ENCODE peak calls at places on chromosomes 16 and 17, in seven cellular contexts. C is AG04450; K is fibroblast of pulmonary artery; E is HL-60; R is A549; T is PC-9; V is CD4-positive, CD25-positive, alpha-beta regulatory T cell. A is an unnamed sample.

GRCh38 chr16:30458561-30459394 is 13.1 kb upstream of the SEPHS2 start:
- DNase-seq in K (no peak), E (peak; percentile 99), C (no peak), V (peak; percentile 96), T (no peak), R (no peak), A (no peak)

GRCh38 chr16:10744370-10745030 is 858 bp downstream of the NUBP1 start:
- DNase-seq in C (no peak), K (no peak), R (no peak), T (no peak), E (no peak), V (no peak), A (no peak)

GRCh38 chr17:78748730-78749317 is 33.2 kb downstream of the CYTH1 start:
- DNase-seq in E (peak; percentile 94), C (no peak), V (peak; percentile 98), K (peak; percentile 45), R (no peak), T (no peak), A (peak; percentile 69)

GRCh38 chr17:50719144-50719923 is at the start of gene LUC7L3:
- DNase-seq in K (peak; percentile 95), V (peak; percentile 96), T (peak; percentile 94), C (peak; percentile 78), E (peak; percentile 92), R (peak; percentile 98), A (peak; percentile 87)

GRCh38 chr17:79865351-79866210 is 26.3 kb upstream of the CBX4 start:
- DNase-seq in T (no peak), V (peak; percentile 15), R (no peak), C (no peak), E (no peak), K (no peak), A (no peak)

GRCh38 chr17:32861979-32862378 is 14.9 kb downstream of the MYO1D start:
- DNase-seq in C (no peak), V (no peak), K (no peak), E (no peak), T (no peak), R (no peak), A (no peak)

GRCh38 chr16:58269526-58269925 is 25.3 kb downstream of the PRSS54 start:
- DNase-seq in T (no peak), C (no peak), R (no peak), V (no peak), E (no peak), K (no peak), A (no peak)

GRCh38 chr16:84482001-84482891 is 22.2 kb downstream of the MEAK7 start:
- DNase-seq in C (no peak), V (no peak), K (no peak), T (no peak), R (no peak), E (peak; percentile 0), A (no peak)

GRCh38 chr17:57257911-57258885 is 1.9 kb downstream of the MSI2 start:
- DNase-seq in R (no peak), E (no peak), C (no peak), V (peak; percentile 20), K (peak; percentile 44), T (no peak), A (no peak)

GRCh38 chr17:27455914-27456680 is at the start of gene KSR1:
- DNase-seq in V (peak; percentile 89), R (peak; percentile 82), C (no peak), K (peak; percentile 74), T (peak; percentile 83), E (peak; percentile 74), A (peak; percentile 61)

GRCh38 chr17:81401727-81402529 is 6.7 kb downstream of the BAHCC1 start:
- DNase-seq in C (no peak), T (no peak), V (no peak), K (peak; percentile 58), E (peak; percentile 80), R (peak; percentile 81), A (no peak)

GRCh38 chr16:1612320-1613111 is at the start of gene CRAMP1:
- DNase-seq in R (peak; percentile 27), V (peak; percentile 13), T (no peak), C (no peak), E (peak; percentile 26), K (no peak), A (no peak)

GRCh38 chr16:87310610-87311009 is 6.6 kb downstream of the C16orf95 start:
- DNase-seq in R (no peak), K (no peak), E (no peak), V (no peak), T (no peak), C (no peak), A (no peak)

GRCh38 chr16:53478965-53479364 is 24.0 kb downstream of the AKTIP start:
- DNase-seq in R (no peak), C (no peak), T (no peak), E (no peak), V (no peak), K (no peak), A (no peak)

GRCh38 chr17:690346-690745 is 24.3 kb downstream of the VPS53 start:
- DNase-seq in C (no peak), K (no peak), T (no peak), E (no peak), R (no peak), V (no peak), A (no peak)

GRCh38 chr17:6696906-6697305 is 16.3 kb downstream of the SLC13A5 start:
- DNase-seq in T (no peak), E (no peak), R (no peak), C (no peak), K (no peak), V (no peak), A (no peak)

GRCh38 chr17:64277831-64278562 is 14.9 kb upstream of the TEX2 start:
- DNase-seq in E (no peak), T (no peak), K (no peak), C (no peak), R (no peak), V (no peak), A (no peak)

GRCh38 chr16:70705056-70705455 is 19.2 kb upstream of the MTSS2 start:
- DNase-seq in C (no peak), R (no peak), T (no peak), V (no peak), K (no peak), E (no peak), A (no peak)

GRCh38 chr16:70709457-70709856 is 23.6 kb upstream of the MTSS2 start:
- DNase-seq in K (no peak), T (no peak), V (no peak), E (no peak), R (no peak), C (no peak), A (no peak)

GRCh38 chr16:70708381-70709253 is 22.8 kb upstream of the MTSS2 start:
- DNase-seq in C (no peak), T (no peak), K (no peak), E (no peak), V (no peak), R (no peak), A (no peak)

GRCh38 chr16:70704586-70704985 is 18.7 kb upstream of the MTSS2 start:
- DNase-seq in K (no peak), C (no peak), V (no peak), T (no peak), R (no peak), E (no peak), A (no peak)

GRCh38 chr16:70706948-70707465 is 21.2 kb upstream of the MTSS2 start:
- DNase-seq in K (peak; percentile 67), V (no peak), E (no peak), R (peak; percentile 81), C (peak; percentile 82), T (peak; percentile 89), A (no peak)
- H3K4me3 ChIP-seq in K (no peak overlapping the region), V (no peak overlapping the region), E (no peak overlapping the region), R (no peak overlapping the region), C (no peak overlapping the region), T (peak overlapping the region; percentile 25), A (no peak overlapping the region)

DNA sequence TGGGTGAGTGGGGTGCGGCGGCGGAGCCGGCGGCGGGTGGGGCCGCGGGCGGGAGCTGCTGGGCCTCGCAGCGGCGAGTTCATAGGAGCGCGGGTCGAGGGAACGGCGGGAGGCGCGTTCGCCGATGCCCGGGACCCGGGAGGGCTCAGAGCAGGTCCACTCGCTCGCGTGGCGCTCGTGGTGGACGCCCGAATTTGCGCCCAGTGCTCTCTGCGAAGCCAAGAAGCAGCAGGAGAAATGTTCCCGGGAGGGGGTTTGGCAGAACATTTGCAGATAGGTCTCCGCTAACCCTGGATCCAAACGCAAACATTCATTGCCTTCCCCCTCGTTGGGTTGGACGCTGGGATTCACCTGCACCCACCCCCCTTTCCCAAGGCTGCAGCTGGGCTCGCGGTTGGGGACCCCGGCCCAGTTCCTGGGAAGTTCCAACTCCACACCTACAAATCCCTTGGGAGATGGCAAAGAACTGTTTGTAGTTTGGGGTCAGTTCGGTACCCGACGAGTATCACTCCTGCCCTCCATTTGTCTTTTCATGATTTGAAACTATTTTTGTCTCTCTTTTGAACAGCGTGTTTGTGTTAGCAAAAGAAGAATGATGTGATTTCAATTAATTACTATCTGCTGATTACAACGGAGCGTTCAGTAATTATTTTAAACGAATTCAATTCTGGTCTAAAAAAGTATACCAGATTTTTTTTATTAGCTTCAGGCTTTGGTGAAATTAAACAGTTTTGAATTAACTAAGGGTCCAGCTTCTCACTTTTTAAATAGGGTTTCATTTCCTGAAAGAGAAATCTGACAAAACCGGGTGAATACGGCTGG is 2.3 kb downstream of the NTN1 start:
- DNase-seq in E (no peak), R (no peak), T (no peak), C (no peak), V (no peak), K (no peak), A (no peak)
- H3K4me3 ChIP-seq in E (no peak overlapping the region), R (no peak overlapping the region), T (no peak overlapping the region), C (no peak overlapping the region), V (no peak overlapping the region), K (no peak overlapping the region), A (peak overlapping the region; percentile 69)

GRCh38 chr16:15779664-15780351 is 77.0 kb downstream of the MYH11 start:
- DNase-seq in C (no peak), E (no peak), V (no peak), R (no peak), T (no peak), K (no peak), A (no peak)
- H3K4me3 ChIP-seq in C (no peak overlapping the region), E (no peak overlapping the region), V (no peak overlapping the region), R (no peak overlapping the region), T (no peak overlapping the region), K (no peak overlapping the region), A (no peak overlapping the region)

GRCh38 chr16:66961065-66961744 is at the start of gene CES3:
- DNase-seq in V (peak; percentile 83), E (peak; percentile 81), K (peak; percentile 71), T (peak; percentile 72), R (peak; percentile 85), C (peak; percentile 20), A (peak; percentile 21)
- H3K4me3 ChIP-seq in V (no peak within 1 kb of the TSS), E (no peak within 1 kb of the TSS), K (no peak within 1 kb of the TSS), T (no peak within 1 kb of the TSS), R (peak within 1 kb of the TSS; percentile 33), C (no peak within 1 kb of the TSS), A (no peak within 1 kb of the TSS)

DNA sequence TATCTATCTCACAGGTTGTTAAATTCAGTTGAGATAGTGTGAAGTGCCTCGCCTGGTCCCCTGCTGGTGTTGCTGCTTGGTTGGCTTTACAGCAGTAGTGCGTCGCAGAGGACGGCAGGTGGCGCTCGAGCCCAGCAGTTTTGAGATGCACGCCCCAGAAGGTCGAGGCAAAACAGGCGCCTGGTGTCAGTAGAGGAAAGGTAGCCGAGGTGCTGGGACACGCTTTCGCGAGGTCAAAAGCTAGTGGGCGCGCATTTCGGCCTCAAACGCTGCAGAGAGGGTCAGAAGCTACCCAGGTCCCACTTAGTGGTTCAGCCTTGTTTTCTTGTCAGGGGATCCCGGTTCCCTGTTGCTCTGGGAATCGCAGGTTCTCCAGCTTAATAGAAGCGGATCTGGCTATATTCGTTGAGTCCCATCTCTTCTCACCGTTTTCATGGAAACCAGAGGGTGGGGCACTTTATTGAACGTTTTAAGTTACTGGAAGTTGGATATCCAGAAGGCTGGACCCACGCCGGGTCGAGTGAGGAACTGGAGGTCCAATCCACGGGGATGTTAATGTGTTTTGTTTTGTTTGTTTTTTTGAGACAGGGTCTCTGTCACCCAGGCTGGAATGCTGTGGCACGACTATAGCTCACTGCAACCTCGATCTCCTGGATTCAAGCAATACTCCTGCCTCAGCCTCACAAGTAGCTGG is 10.3 kb upstream of the ZFP90 start:
- DNase-seq in V (peak; percentile 90), T (peak; percentile 81), R (peak; percentile 87), K (peak; percentile 82), C (peak; percentile 44), E (peak; percentile 89), A (peak; percentile 73)
- H3K4me3 ChIP-seq in V (no peak overlapping the region), T (no peak overlapping the region), R (peak overlapping the region; percentile 14), K (no peak overlapping the region), C (no peak overlapping the region), E (no peak overlapping the region), A (peak overlapping the region; percentile 40)

A was measured in tibial nerve.